ENCODE peak calls at places on chromosomes 3 and 15, in nine cellular contexts. G is stimulated activated CD8-positive, alpha-beta memory T cell treated with anti-CD3 and anti-CD28 coated beads, Interleukin-2, amount 100 ng/mL, for 48 hours; C is occipital lobe; Y is CD8-positive, alpha-beta memory T cell; T is kidney tubule cell; Q is IMR-90; U is ELF-1; P is HS-27A; F is CD4-positive, alpha-beta T cell. S is an unnamed sample.

GRCh38 chr3:196611761-196612483 is 27.6 kb upstream of the NRROS start:
- DNase-seq in Y (no peak), C (no peak), F (no peak), G (no peak), T (no peak), U (peak), P (no peak), Q (no peak), S (no peak)

GRCh38 chr3:126112531-126113237 is 28.8 kb upstream of the SLC41A3 start:
- DNase-seq in Y (no peak), T (no peak), G (no peak), P (no peak), C (no peak), U (no peak), Q (no peak), F (no peak), S (no peak)

GRCh38 chr15:45732544-45733130 is 97.8 kb downstream of the SQOR start:
- DNase-seq in U (no peak), P (no peak), C (no peak), Q (no peak), T (peak), F (no peak), Y (no peak), G (no peak), S (no peak)

GRCh38 chr3:15936347-15936746 is 138.6 kb upstream of the ANKRD28 start:
- DNase-seq in G (no peak), Y (no peak), U (no peak), Q (peak), F (no peak), T (no peak), C (peak), P (no peak), S (no peak)

GRCh38 chr3:78116874-78117273 is 1077.0 kb downstream of the ROBO2 start:
- DNase-seq in Y (no peak), U (no peak), G (no peak), Q (no peak), F (no peak), T (no peak), P (no peak), C (no peak), S (no peak)

GRCh38 chr3:114800272-114800671 is 346.8 kb downstream of the ZBTB20 start:
- DNase-seq in Y (no peak), Q (no peak), G (no peak), C (no peak), P (no peak), F (no peak), U (no peak), T (peak), S (no peak)

GRCh38 chr15:38130739-38131498 is 121.7 kb upstream of the SPRED1 start:
- DNase-seq in U (no peak), G (no peak), T (peak), Q (peak), F (no peak), Y (no peak), P (peak), C (peak), S (peak)

GRCh38 chr15:88835646-88836045 is 32.4 kb downstream of the ACAN start:
- DNase-seq in Q (peak), G (no peak), Y (no peak), F (no peak), C (no peak), U (no peak), T (peak), P (no peak), S (no peak)

GRCh38 chr15:35306361-35306981 is 221.4 kb upstream of the NANOGP8 start:
- DNase-seq in T (peak), F (no peak), G (no peak), P (no peak), U (peak), Y (no peak), C (no peak), Q (peak), S (no peak)

GRCh38 chr3:160643994-160644393 is 33.0 kb upstream of the ARL14 start:
- DNase-seq in G (no peak), P (no peak), U (no peak), Y (no peak), Q (peak), F (no peak), C (no peak), T (no peak), S (no peak)

GRCh38 chr3:14684447-14684846 is 9.5 kb downstream of the C3orf20 start:
- DNase-seq in C (no peak), Q (no peak), F (no peak), Y (no peak), P (no peak), G (no peak), T (no peak), U (no peak), S (no peak)

GRCh38 chr3:189982299-189982945 is 138.3 kb downstream of the P3H2 start:
- DNase-seq in U (no peak), T (no peak), P (no peak), Y (no peak), C (no peak), F (no peak), G (no peak), Q (peak), S (no peak)

GRCh38 chr3:72287941-72288340 is 503.0 kb upstream of the PROK2 start:
- DNase-seq in P (no peak), Q (no peak), G (no peak), F (no peak), C (no peak), T (no peak), Y (no peak), U (no peak), S (no peak)

GRCh38 chr3:58041826-58042324 is 33.7 kb downstream of the FLNB start:
- DNase-seq in T (peak), G (no peak), F (no peak), P (peak), Y (no peak), C (no peak), U (no peak), Q (peak), S (no peak)

GRCh38 chr15:88894819-88895767 is at the start of gene HAPLN3:
- DNase-seq in Y (peak), F (peak), G (peak), P (no peak), Q (peak), T (peak), U (peak), C (no peak), S (no peak)

GRCh38 chr15:82047493-82048446 is 2.0 kb upstream of the MEX3B start:
- DNase-seq in P (no peak), U (peak), G (no peak), Q (peak), Y (no peak), F (no peak), C (peak), T (peak), S (no peak)

GRCh38 chr15:86139828-86140227 is 60.2 kb downstream of the AGBL1 start:
- DNase-seq in Q (no peak), F (no peak), P (no peak), U (peak), C (no peak), G (peak), T (no peak), Y (no peak), S (no peak)

GRCh38 chr3:184008161-184008560 is 9.5 kb downstream of the ABCC5 start:
- DNase-seq in P (no peak), G (no peak), T (no peak), Y (no peak), C (no peak), F (no peak), Q (no peak), U (no peak), S (no peak)

GRCh38 chr3:44942202-44942921 is 33.6 kb downstream of the ZDHHC3 start:
- DNase-seq in Y (no peak), G (no peak), T (peak), F (no peak), P (peak), C (no peak), U (no peak), Q (peak), S (no peak)

S was measured in iPS DF 19.7.